ENCODE peak calls at places on chromosomes 1 and 21, in six cellular contexts. U is esophagus squamous epithelium, X is gastrocnemius medialis, I is heart left ventricle, G is suprapubic skin, J is IMR-90. V is an unnamed sample.

GRCh38 chr1:52553372-52554266 is 727 bp upstream of the TUT4 start:
- DNase-seq in U (peak; percentile 39), X (peak; percentile 66), I (peak; percentile 91), G (peak; percentile 90), J (peak; percentile 86), V (peak; percentile 91)

GRCh38 chr1:116115476-116115875 is 4.3 kb downstream of the MAB21L3 start:
- DNase-seq in U (no peak), X (no peak), I (no peak), G (no peak), J (peak; percentile 75), V (no peak)

GRCh38 chr1:182149411-182149965 is 88.0 kb upstream of the ZNF648 start:
- DNase-seq in U (no peak), X (no peak), I (no peak), G (no peak), J (peak; percentile 73), V (peak; percentile 69)

GRCh38 chr1:219385786-219386427 is 212.2 kb downstream of the LYPLAL1 start:
- DNase-seq in U (no peak), X (no peak), I (no peak), G (no peak), J (peak; percentile 71), V (peak; percentile 70)

GRCh38 chr1:31706384-31707058 is 2.7 kb upstream of the COL16A1 start:
- DNase-seq in U (no peak), X (no peak), I (peak; percentile 59), G (no peak), J (peak; percentile 21), V (no peak)

GRCh38 chr1:55005351-55006140 is 6.8 kb downstream of the BSND start:
- DNase-seq in U (no peak), X (no peak), I (no peak), G (no peak), J (no peak), V (no peak)

GRCh38 chr1:170296211-170296610 is 150.5 kb downstream of the NTMT2 start:
- DNase-seq in U (no peak), X (no peak), I (no peak), G (no peak), J (no peak), V (no peak)

GRCh38 chr21:38346286-38346685 is 89.5 kb downstream of the KCNJ15 start:
- DNase-seq in U (no peak), X (no peak), I (no peak), G (peak; percentile 15), J (no peak), V (no peak)

GRCh38 chr1:22188436-22188835 is 45.5 kb upstream of the WNT4 start:
- DNase-seq in U (no peak), X (no peak), I (no peak), G (no peak), J (no peak), V (no peak)

GRCh38 chr1:98048234-98048633 is 127.4 kb upstream of the DPYD start:
- DNase-seq in U (no peak), X (peak; percentile 22), I (peak; percentile 85), G (no peak), J (peak; percentile 92), V (peak; percentile 89)

GRCh38 chr1:1371354-1371740 is 3.7 kb downstream of the AURKAIP1 start:
- DNase-seq in U (no peak), X (no peak), I (no peak), G (no peak), J (no peak), V (no peak)

GRCh38 chr1:16375521-16376359 is 8.7 kb downstream of the SZRD1 start:
- DNase-seq in U (no peak), X (no peak), I (no peak), G (no peak), J (peak; percentile 78), V (no peak)

GRCh38 chr1:9907441-9907840 is 2.6 kb downstream of the CTNNBIP1 start:
- DNase-seq in U (no peak), X (no peak), I (no peak), G (no peak), J (no peak), V (no peak)

GRCh38 chr1:77040817-77041216 is 173.5 kb downstream of the ST6GALNAC5 start:
- DNase-seq in U (no peak), X (no peak), I (no peak), G (no peak), J (no peak), V (no peak)

GRCh38 chr1:226862900-226863299 is 7.5 kb upstream of the PSEN2 start:
- DNase-seq in U (no peak), X (no peak), I (no peak), G (no peak), J (peak; percentile 73), V (no peak)

GRCh38 chr1:208179303-208179702 is 64.9 kb downstream of the PLXNA2 start:
- DNase-seq in U (no peak), X (no peak), I (no peak), G (no peak), J (no peak), V (no peak)
- TF ChIP-seq POLR2A in U (no peak), X (no peak), I (no peak), G (no peak), J (no peak), V (no peak)

DNA sequence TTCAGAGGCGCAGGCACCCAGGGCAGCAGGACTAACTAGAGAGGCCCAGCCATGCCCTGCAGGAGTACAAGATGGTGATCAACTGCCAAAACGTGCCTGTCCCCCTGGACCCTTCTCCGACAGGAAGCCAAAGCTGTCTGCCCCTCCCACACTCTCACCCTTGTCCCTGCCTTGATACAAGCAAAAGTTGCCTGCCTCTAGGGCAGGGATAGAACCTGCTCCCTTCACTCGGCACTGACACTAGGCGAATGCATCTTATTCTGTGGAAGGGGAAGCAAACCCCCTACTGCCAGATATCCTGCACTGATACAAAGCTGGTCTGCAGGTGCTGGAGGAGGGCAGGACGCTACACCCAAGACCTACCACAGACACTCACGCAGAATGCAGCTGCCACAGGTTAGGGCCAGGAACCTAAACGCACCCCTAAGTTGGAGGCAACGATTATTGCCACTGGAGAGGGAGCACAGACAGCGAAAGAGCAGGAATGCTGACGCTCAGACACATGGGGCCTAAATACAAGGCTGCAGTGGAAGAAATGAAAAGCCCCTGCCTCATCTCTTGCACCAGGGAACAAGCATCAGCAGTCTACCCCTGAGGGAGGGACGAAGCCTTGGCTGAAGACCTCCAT is 3.7 kb downstream of the TARBP1 start:
- DNase-seq in U (no peak), X (no peak), I (no peak), G (no peak), J (no peak), V (no peak)
- H3K4me1 ChIP-seq in U (peaks cover 33% of the 10 kb centered on the region), X (peaks cover 8% of the 10 kb centered on the region), I (peaks cover 11% of the 10 kb centered on the region), G (peaks cover 16% of the 10 kb centered on the region), J (peaks cover 8% of the 10 kb centered on the region), V (no peaks in the 10 kb centered on the region)

DNA sequence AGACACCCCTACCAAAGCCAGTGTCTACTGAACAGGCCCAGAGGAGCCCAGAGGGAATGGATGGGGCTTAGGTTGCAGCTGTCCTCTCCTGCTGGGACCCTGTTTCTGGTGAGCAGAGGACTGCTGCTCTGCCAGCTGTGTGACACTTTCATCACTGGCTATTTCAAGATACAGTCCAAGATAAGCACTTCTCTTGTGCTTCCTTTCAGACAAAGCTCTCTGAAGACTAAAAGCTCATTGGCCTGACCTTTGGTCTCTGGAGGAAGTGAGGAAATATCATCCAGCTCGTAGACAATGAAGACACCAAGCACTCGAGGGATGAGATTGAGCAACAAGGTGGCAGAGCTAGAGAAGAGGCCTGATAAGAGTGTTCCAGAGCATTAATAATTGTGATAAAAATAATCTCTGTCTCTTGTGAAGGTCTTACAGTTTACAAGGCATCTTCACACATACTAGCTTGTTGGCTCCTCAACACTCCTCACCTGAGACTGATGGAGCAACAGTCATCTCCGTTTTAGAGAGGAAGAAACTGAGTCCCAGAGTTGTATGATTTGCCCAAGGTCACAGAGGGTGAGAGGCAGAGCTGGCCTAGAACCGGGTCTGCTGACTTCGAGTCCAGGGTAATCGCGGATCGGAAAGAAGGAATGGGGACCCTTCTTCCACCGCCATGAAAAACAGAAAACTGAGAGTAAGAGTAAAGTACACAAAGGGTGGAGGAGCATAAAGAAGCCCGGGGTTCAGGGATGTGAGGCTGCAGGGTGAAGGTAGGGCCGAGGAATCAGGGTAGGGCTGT is 701 bp downstream of the PAFAH2 start:
- DNase-seq in U (no peak), X (peak; percentile 39), I (no peak), G (no peak), J (peak; percentile 71), V (peak; percentile 86)
- TF ChIP-seq POLR2A in U (no peak), X (no peak), I (no peak), G (no peak), J (no peak), V (peak; percentile 6)

GRCh38 chr1:154957258-154957657 is 1.4 kb upstream of the PBXIP1 start:
- DNase-seq in U (no peak), X (no peak), I (peak; percentile 20), G (no peak), J (no peak), V (no peak)
- H3K4me1 ChIP-seq in U (peaks cover 87% of the 10 kb centered on the region), X (peaks cover 57% of the 10 kb centered on the region), I (peaks cover 39% of the 10 kb centered on the region), G (peaks cover 70% of the 10 kb centered on the region), J (peaks cover 16% of the 10 kb centered on the region), V (peaks cover 54% of the 10 kb centered on the region)

V was measured in adrenal gland.